ENCODE peak calls at places on chromosomes 2 and 18, in ten cellular contexts. I is nucleus accumbens; A is endothelial cell of umbilical vein; W is posterior vena cava; M is ecto neural progenitor cell; E is activated effector memory CD4-positive, alpha-beta T cell treated with anti-CD3 and anti-CD28 coated beads, Interleukin-2, amount 50 U/mL, for 16 hours; D is cardiac fibroblast; U is NCI-H1092 treated with DMSO at 0.1 percent for 48 hours; L is NCI-H1105 treated with DMSO at 0.1 percent for 48 hours; Q is non-pigmented ciliary epithelial cell. K is an unnamed sample.

GRCh38 chr18:9866627-9867453 is 18.9 kb upstream of the TXNDC2 start:
- DNase-seq in L (no peak), E (no peak), Q (no peak), D (no peak), M (no peak), U (no peak), A (no peak), W (no peak), I (no peak), K (peak; percentile 42)

GRCh38 chr2:163698857-163699256 is 37.0 kb downstream of the FIGN start:
- DNase-seq in D (no peak), M (no peak), W (no peak), I (no peak), L (no peak), E (no peak), Q (peak; percentile 13), A (no peak), U (no peak), K (no peak)

GRCh38 chr18:42030586-42031182 is 75.7 kb downstream of the PIK3C3 start:
- DNase-seq in Q (no peak), W (no peak), M (peak; percentile 44), A (peak; percentile 37), U (no peak), D (peak; percentile 31), I (no peak), E (no peak), L (peak; percentile 44), K (no peak)

GRCh38 chr2:212708346-212708745 is 169.7 kb upstream of the ERBB4 start:
- DNase-seq in M (no peak), E (no peak), Q (no peak), I (no peak), A (no peak), D (no peak), W (no peak), L (no peak), U (no peak), K (peak; percentile 37)

GRCh38 chr2:113136828-113137775 is 9.7 kb downstream of the IL1RN start:
- DNase-seq in U (peak; percentile 33), I (no peak), D (peak; percentile 61), Q (no peak), M (peak; percentile 49), W (no peak), E (no peak), A (peak; percentile 42), L (peak; percentile 25), K (no peak)

GRCh38 chr2:105526000-105526925 is 127.4 kb upstream of the FHL2 start:
- DNase-seq in E (no peak), D (no peak), M (no peak), U (no peak), W (no peak), I (no peak), Q (no peak), L (no peak), A (no peak), K (no peak)

GRCh38 chr2:19369341-19369955 is 11.0 kb upstream of the OSR1 start:
- DNase-seq in E (no peak), M (no peak), U (peak; percentile 20), I (no peak), A (no peak), L (peak; percentile 0), Q (no peak), D (peak; percentile 77), W (no peak), K (peak; percentile 72)

GRCh38 chr2:240997856-240998705 is at the start of gene SNED1:
- DNase-seq in L (peak; percentile 15), W (peak; percentile 96), A (peak; percentile 93), E (peak; percentile 84), Q (no peak), U (peak; percentile 22), I (no peak), M (peak; percentile 91), D (peak; percentile 87), K (peak; percentile 78)

GRCh38 chr2:39153312-39153711 is 32.5 kb upstream of the SOS1 start:
- DNase-seq in U (no peak), L (no peak), M (no peak), I (no peak), E (no peak), D (peak; percentile 77), Q (no peak), W (no peak), A (no peak), K (peak; percentile 2)

GRCh38 chr2:9779572-9780264 is 63.6 kb upstream of the TAF1B start:
- DNase-seq in L (no peak), W (peak; percentile 73), U (no peak), I (no peak), M (peak; percentile 43), Q (no peak), D (no peak), E (peak; percentile 81), A (no peak), K (no peak)

GRCh38 chr18:77702686-77703085 is 453.0 kb downstream of the GALR1 start:
- DNase-seq in M (no peak), L (peak; percentile 49), U (peak; percentile 77), E (no peak), W (no peak), A (no peak), D (peak; percentile 8), I (no peak), Q (no peak), K (no peak)

GRCh38 chr2:9543557-9543956 is 12.1 kb downstream of the ADAM17 start:
- DNase-seq in U (no peak), I (no peak), D (no peak), Q (no peak), E (no peak), L (no peak), A (no peak), W (no peak), M (no peak), K (no peak)

K was measured in fibroblast of lung.